ENCODE peak calls at places on chromosomes 6 and 20, in six cellular contexts. K is tibial artery, R is heart right ventricle, E is ovary, X is colonic mucosa, N is H1. Y is an unnamed sample.
A peak's percentile ranks its signal among the peaks of the same experiment; 100 is the strongest.

GRCh38 chr20:8284902-8285301 is 152.8 kb downstream of the PLCB1 start:
- DNase-seq in K (no peak), R (no peak), E (no peak), X (no peak), N (no peak), Y (no peak)

GRCh38 chr6:53042112-53042511 is 23.1 kb upstream of the FBXO9 start:
- DNase-seq in K (no peak), R (no peak), E (no peak), X (no peak), N (no peak), Y (no peak)

GRCh38 chr20:13995841-13996240 is 525 bp downstream of the MACROD2 start:
- DNase-seq in K (peak; percentile 68), R (peak; percentile 3), E (peak; percentile 37), X (peak; percentile 62), N (peak; percentile 75), Y (no peak)

GRCh38 chr6:106162926-106163325 is 76.8 kb downstream of the PRDM1 start:
- DNase-seq in K (no peak), R (no peak), E (no peak), X (no peak), N (no peak), Y (no peak)

GRCh38 chr6:55659304-55659703 is 80.3 kb upstream of the HMGCLL1 start:
- DNase-seq in K (no peak), R (no peak), E (no peak), X (no peak), N (no peak), Y (no peak)

GRCh38 chr6:130681028-130681427 is 146.2 kb upstream of the SMLR1 start:
- DNase-seq in K (no peak), R (no peak), E (no peak), X (no peak), N (no peak), Y (no peak)

GRCh38 chr6:163751032-163751525 is 336.6 kb downstream of the QKI start:
- DNase-seq in K (no peak), R (no peak), E (no peak), X (no peak), N (no peak), Y (no peak)

GRCh38 chr6:26211963-26212362 is 124.7 kb downstream of the HFE start:
- DNase-seq in K (no peak), R (no peak), E (no peak), X (no peak), N (no peak), Y (no peak)

GRCh38 chr6:131909408-131910218 is 41.6 kb downstream of the CCN2 start:
- DNase-seq in K (peak; percentile 67), R (peak; percentile 79), E (peak; percentile 82), X (peak; percentile 92), N (peak; percentile 89), Y (peak; percentile 88)

GRCh38 chr6:148517518-148517917 is 174.9 kb downstream of the SASH1 start:
- DNase-seq in K (no peak), R (no peak), E (no peak), X (no peak), N (no peak), Y (no peak)

GRCh38 chr6:42236680-42237473 is 19.2 kb upstream of the MRPS10 start:
- DNase-seq in K (no peak), R (no peak), E (no peak), X (no peak), N (no peak), Y (peak; percentile 46)

GRCh38 chr6:26351544-26351953 is 13.4 kb upstream of the BTN3A2 start:
- DNase-seq in K (no peak), R (no peak), E (no peak), X (no peak), N (no peak), Y (no peak)

GRCh38 chr20:21570285-21570992 is 56.6 kb upstream of the NKX2-2 start:
- DNase-seq in K (no peak), R (no peak), E (no peak), X (no peak), N (no peak), Y (no peak)

GRCh38 chr6:163748886-163749285 is 334.4 kb downstream of the QKI start:
- DNase-seq in K (no peak), R (no peak), E (no peak), X (no peak), N (no peak), Y (no peak)

GRCh38 chr20:64130876-64131275 is 23.5 kb upstream of the NPBWR2 start:
- DNase-seq in K (peak; percentile 25), R (no peak), E (no peak), X (no peak), N (no peak), Y (no peak)

GRCh38 chr6:118319890-118320289 is 228.2 kb upstream of the PLN start:
- DNase-seq in K (no peak), R (no peak), E (no peak), X (no peak), N (no peak), Y (no peak)

GRCh38 chr6:147099974-147100373 is 104.2 kb upstream of the STXBP5 start:
- DNase-seq in K (no peak), R (no peak), E (no peak), X (no peak), N (no peak), Y (no peak)

GRCh38 chr6:90414352-90414751 is 117.7 kb upstream of the BACH2 start:
- DNase-seq in K (no peak), R (no peak), E (no peak), X (no peak), N (no peak), Y (no peak)

GRCh38 chr6:27747637-27748036 is 164.6 kb downstream of the OR2B2 start:
- DNase-seq in K (no peak), R (no peak), E (no peak), X (no peak), N (no peak), Y (no peak)

GRCh38 chr20:42483694-42484303 is 705.9 kb downstream of the PTPRT start:
- DNase-seq in K (no peak), R (no peak), E (peak; percentile 36), X (peak; percentile 36), N (peak; percentile 87), Y (no peak)

DNA sequence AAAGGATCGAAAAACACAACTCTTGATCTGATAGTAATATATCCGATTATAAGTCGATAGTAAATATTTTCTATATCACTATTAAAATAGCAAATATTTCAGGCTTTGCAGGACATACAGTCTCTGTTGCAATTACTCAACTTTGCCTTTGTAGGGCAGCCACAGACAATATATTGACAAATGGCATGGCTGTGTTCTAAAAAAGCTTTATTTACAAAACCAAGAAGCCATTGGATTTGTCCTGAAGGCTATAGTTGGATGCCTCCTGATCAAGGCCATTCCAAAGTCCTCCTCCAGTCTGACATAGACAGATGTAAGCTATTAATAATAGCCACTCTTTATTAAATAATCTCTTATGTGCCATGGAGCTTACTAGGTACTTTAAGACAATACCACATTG is 5.9 kb downstream of the OCSTAMP start:
- DNase-seq in K (no peak), R (no peak), E (no peak), X (no peak), N (no peak), Y (no peak)
- TF ChIP-seq CTCF in K (no peak), R (peak; percentile 21), E (no peak), X (no peak), N (peak; percentile 6), Y (peak; percentile 30)

GRCh38 chr6:97665410-97665809 is 382.4 kb upstream of the MMS22L start:
- DNase-seq in K (no peak), R (no peak), E (no peak), X (no peak), N (no peak), Y (no peak)
- TF ChIP-seq CTCF in K (no peak), R (no peak), E (no peak), X (no peak), N (no peak), Y (no peak)

GRCh38 chr6:108247965-108248536 is 12.8 kb downstream of the SNX3 start:
- DNase-seq in K (no peak), R (no peak), E (no peak), X (no peak), N (no peak), Y (no peak)
- TF ChIP-seq CTCF in K (no peak), R (no peak), E (no peak), X (no peak), N (no peak), Y (no peak)

DNA sequence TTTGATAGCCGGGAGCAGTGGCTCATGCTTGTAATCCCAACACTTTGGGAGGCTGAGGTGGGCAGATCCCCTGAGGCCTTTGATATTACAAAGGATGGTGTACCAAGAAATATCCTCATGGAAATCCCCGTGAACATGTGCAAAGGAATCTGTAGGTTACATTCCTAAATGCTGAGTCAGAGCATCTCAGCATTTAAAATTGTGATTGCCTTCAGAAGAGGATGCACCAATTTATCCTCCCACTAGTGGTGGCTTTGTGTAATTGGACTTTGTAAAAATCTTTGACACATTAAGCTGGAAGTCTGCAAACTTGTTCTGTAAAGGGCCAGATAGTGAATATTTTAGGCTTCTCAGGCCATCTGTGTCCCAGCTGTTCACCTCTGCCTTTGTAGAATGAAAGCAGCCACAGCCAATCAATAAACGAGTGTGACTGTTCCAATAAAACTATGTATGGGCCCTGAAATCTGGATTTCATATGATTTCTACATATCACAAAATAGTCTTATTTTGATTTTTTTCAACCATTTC is 11.8 kb downstream of the TMEM14B start:
- DNase-seq in K (no peak), R (no peak), E (no peak), X (no peak), N (no peak), Y (no peak)
- TF ChIP-seq CTCF in K (no peak), R (peak; percentile 57), E (no peak), X (no peak), N (peak; percentile 2), Y (peak; percentile 58)

GRCh38 chr6:136826216-136826615 is 3.8 kb downstream of the PEX7 start:
- DNase-seq in K (no peak), R (no peak), E (no peak), X (no peak), N (no peak), Y (no peak)

GRCh38 chr6:136831873-136832562 is 9.6 kb downstream of the PEX7 start:
- DNase-seq in K (no peak), R (no peak), E (no peak), X (no peak), N (no peak), Y (no peak)
- TF ChIP-seq CTCF in K (no peak), R (no peak), E (no peak), X (no peak), N (no peak), Y (no peak)

GRCh38 chr20:61900376-61901293 is 165.0 kb downstream of the TAF4 start:
- DNase-seq in K (no peak), R (no peak), E (peak; percentile 78), X (no peak), N (no peak), Y (no peak)
- TF ChIP-seq CTCF in K (no peak), R (no peak), E (no peak), X (no peak), N (no peak), Y (no peak)

DNA sequence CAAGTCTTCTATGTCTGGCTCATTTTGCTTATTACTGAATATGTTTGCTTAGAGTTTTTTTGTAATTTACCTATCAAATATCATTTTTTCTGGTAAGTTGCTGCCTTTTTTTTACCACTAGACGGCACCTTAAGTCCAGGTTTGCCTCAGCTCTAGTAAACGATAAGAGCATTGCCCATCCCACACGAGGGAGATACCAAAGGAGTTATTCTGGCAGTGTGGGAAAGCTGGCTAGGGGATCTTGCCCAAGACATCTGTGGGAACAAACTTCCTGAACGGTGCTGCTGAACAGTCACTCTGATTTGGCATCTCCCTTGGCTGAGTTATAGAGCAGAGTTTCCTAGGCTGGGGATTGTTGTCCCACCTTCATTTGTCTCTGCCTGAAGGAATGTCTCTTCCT is 306.4 kb downstream of the COL12A1 start:
- DNase-seq in K (no peak), R (no peak), E (no peak), X (no peak), N (no peak), Y (no peak)
- TF ChIP-seq CTCF in K (no peak), R (no peak), E (no peak), X (no peak), N (peak; percentile 47), Y (no peak)

Y was measured in osteocyte.